ENCODE peak calls at places on chromosomes 1 and 21, in ten cellular contexts. I is lower lobe of right lung, W is cardiac muscle cell, S is upper lobe of right lung, E is heart right ventricle, G is WERI-Rb-1, N is heart left ventricle, V is DND-41, Q is GM12878, O is transverse colon. A is an unnamed sample.

GRCh38 chr21:44011123-44011773 is 861 bp upstream of the TRAPPC10 start:
- DNase-seq in V (no peak), Q (no peak), I (no peak), W (no peak), E (no peak), G (peak), O (peak), S (no peak), N (no peak), A (no peak)

GRCh38 chr1:59022199-59022598 is 238.4 kb upstream of the JUN start:
- DNase-seq in W (no peak), Q (no peak), E (no peak), I (no peak), O (no peak), S (no peak), V (no peak), N (no peak), G (no peak), A (no peak)

GRCh38 chr1:78102082-78102481 is 56.3 kb downstream of the GIPC2 start:
- DNase-seq in Q (no peak), W (peak), O (no peak), G (no peak), V (no peak), S (no peak), I (no peak), E (no peak), N (no peak), A (no peak)

GRCh38 chr1:151710187-151710586 is 6.4 kb downstream of the CELF3 start:
- DNase-seq in W (peak), N (no peak), Q (no peak), G (peak), O (no peak), I (no peak), V (peak), E (no peak), S (no peak), A (no peak)

GRCh38 chr1:6262570-6263420 is 1.9 kb upstream of the GPR153 start:
- DNase-seq in W (peak), O (peak), E (peak), V (no peak), S (no peak), G (no peak), N (peak), Q (no peak), I (no peak), A (no peak)

GRCh38 chr1:151416231-151416630 is 16.9 kb downstream of the PSMB4 start:
- DNase-seq in S (no peak), I (no peak), O (no peak), G (no peak), W (peak), Q (no peak), V (no peak), N (no peak), E (no peak), A (no peak)

GRCh38 chr1:170885551-170885950 is 49.8 kb upstream of the MROH9 start:
- DNase-seq in O (no peak), I (no peak), Q (no peak), N (no peak), E (no peak), V (no peak), G (no peak), S (no peak), W (no peak), A (no peak)

GRCh38 chr1:234773936-234774677 is 164.1 kb upstream of the IRF2BP2 start:
- DNase-seq in Q (no peak), N (no peak), V (no peak), E (no peak), S (no peak), G (peak), I (no peak), W (no peak), O (no peak), A (peak)

GRCh38 chr1:8407652-8408051 is 89.7 kb downstream of the SLC45A1 start:
- DNase-seq in Q (no peak), G (no peak), V (no peak), S (no peak), W (no peak), N (no peak), O (no peak), E (no peak), I (no peak), A (no peak)

GRCh38 chr1:247415423-247416361 is at the start of gene NLRP3:
- DNase-seq in G (no peak), E (peak), V (peak), S (peak), Q (no peak), I (peak), O (peak), W (no peak), N (peak), A (peak)

GRCh38 chr1:63326473-63327380 is 4.4 kb downstream of the FOXD3 start:
- DNase-seq in E (no peak), G (no peak), I (no peak), S (no peak), O (no peak), V (no peak), N (no peak), Q (no peak), W (no peak), A (no peak)

GRCh38 chr1:156677616-156678596 is 699 bp upstream of the NES start:
- DNase-seq in E (peak), V (peak), W (peak), Q (no peak), I (peak), N (peak), G (peak), O (peak), S (no peak), A (peak)

GRCh38 chr1:51329443-51330325 is 678 bp downstream of the TTC39A start:
- DNase-seq in G (no peak), W (no peak), V (no peak), E (peak), O (peak), N (peak), I (peak), Q (no peak), S (peak), A (peak)

GRCh38 chr1:39322431-39322830 is 117.9 kb downstream of the MACF1 start:
- DNase-seq in S (no peak), I (no peak), O (no peak), E (no peak), V (no peak), G (no peak), N (no peak), W (no peak), Q (no peak), A (no peak)

GRCh38 chr1:16139473-16139962 is 16.4 kb downstream of the EPHA2 start:
- DNase-seq in V (no peak), G (no peak), S (no peak), N (no peak), W (peak), O (no peak), I (no peak), Q (no peak), E (no peak), A (no peak)
- H3K27ac ChIP-seq in V (no peak), G (no peak), S (peak), N (no peak), W (peak), O (no peak), I (peak), Q (no peak), E (peak), A (peak)

GRCh38 chr1:223726380-223727001 is 14.2 kb downstream of the CAPN2 start:
- DNase-seq in W (peak), I (peak), G (no peak), O (peak), E (peak), Q (peak), V (peak), S (peak), N (peak), A (peak)
- H3K4me3 ChIP-seq in W (no peak), I (no peak), G (no peak), O (no peak), E (no peak), Q (peak), V (no peak), S (no peak), N (no peak), A (no peak)

DNA sequence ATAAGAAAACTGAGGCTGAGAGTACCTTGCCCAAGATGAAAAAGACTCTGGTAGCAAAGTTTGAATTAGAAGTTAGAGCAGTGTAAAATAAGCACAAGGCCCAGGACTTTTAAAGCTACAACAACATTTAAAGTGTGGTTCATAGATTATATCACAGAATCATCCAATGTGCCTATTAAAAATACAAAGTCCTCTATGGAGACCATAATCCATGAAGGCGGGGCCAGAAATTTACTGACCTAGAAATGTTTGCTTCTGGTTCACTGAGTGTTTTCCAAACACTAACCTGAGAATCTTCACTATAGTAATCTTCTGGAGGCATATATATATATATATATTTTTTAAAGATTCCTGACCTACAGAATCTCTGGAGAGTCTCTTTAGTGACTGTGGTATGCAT is 12.3 kb downstream of the DEPDC1 start:
- DNase-seq in W (no peak), O (peak), V (no peak), I (no peak), S (no peak), N (no peak), E (no peak), Q (no peak), G (no peak), A (no peak)
- H3K27ac ChIP-seq in W (no peak), O (no peak), V (no peak), I (no peak), S (no peak), N (no peak), E (no peak), Q (no peak), G (no peak), A (no peak)

GRCh38 chr1:208053661-208054060 is 142.7 kb upstream of the CD34 start:
- DNase-seq in G (no peak), N (no peak), I (no peak), Q (no peak), S (no peak), V (no peak), E (no peak), W (no peak), O (no peak), A (no peak)

GRCh38 chr1:208052926-208053407 is 142.0 kb upstream of the CD34 start:
- DNase-seq in V (no peak), Q (no peak), S (no peak), N (no peak), I (no peak), G (no peak), O (no peak), E (no peak), W (no peak), A (no peak)

GRCh38 chr1:208052135-208052534 is 141.2 kb upstream of the CD34 start:
- DNase-seq in N (no peak), E (no peak), V (no peak), G (no peak), Q (no peak), I (no peak), W (no peak), O (no peak), S (no peak), A (no peak)

GRCh38 chr1:208048904-208049303 is 138.0 kb upstream of the CD34 start:
- DNase-seq in Q (no peak), W (no peak), G (no peak), S (no peak), V (no peak), N (peak), O (no peak), I (no peak), E (no peak), A (no peak)

DNA sequence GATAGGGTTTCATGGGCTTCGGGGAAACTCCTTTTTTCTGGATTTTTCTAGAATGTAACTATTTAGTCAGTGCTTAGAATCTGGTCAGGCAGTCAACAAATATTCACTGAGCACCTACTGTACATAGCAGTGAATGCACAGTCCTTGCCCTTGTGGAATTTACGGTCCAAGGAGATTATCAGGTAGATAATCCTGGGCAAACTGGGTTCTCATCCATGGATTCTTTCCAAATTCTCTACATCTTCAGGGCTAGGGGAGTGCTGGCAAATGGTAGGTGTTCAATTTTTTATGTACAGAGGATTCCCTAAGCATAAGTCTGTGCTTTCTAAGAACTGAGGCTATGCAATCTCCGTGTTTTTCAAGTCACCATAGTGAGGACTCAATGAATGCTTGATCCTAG is 140.7 kb upstream of the CD34 start:
- DNase-seq in W (no peak), G (no peak), I (no peak), V (no peak), E (no peak), N (no peak), O (no peak), Q (no peak), S (no peak), A (no peak)
- H3K4me3 ChIP-seq in W (no peak), G (no peak), I (no peak), V (no peak), E (no peak), N (no peak), O (no peak), Q (no peak), S (no peak), A (no peak)

DNA sequence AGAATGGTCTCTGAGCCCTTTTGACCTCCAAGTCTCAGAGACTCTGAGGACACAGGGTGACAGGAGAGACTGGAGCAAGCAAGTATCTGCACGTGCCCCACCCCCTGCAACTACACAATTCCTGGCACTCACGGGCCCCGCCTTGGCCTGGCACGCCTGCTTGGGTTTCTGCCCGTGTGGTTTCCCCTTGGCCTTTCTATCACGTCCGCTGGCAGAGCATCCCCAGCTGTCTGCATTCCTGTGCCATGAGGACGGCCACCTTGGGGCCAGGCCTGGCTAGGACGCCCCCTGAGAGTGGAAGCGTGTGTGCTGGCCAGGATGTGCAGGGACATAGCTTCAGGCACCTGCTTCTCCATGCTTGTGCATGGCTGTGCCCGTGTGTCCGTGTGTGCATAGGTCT is 14.3 kb upstream of the EDN2 start:
- DNase-seq in V (no peak), Q (no peak), N (peak), W (peak), O (peak), I (peak), E (peak), G (no peak), S (peak), A (peak)
- H3K27ac ChIP-seq in V (no peak), Q (no peak), N (no peak), W (no peak), O (peak), I (peak), E (peak), G (no peak), S (peak), A (peak)

GRCh38 chr1:47031585-47031984 is 8.1 kb downstream of the CYP4X1 start:
- DNase-seq in V (no peak), O (no peak), I (no peak), S (no peak), W (peak), N (peak), E (no peak), Q (no peak), G (peak), A (no peak)

GRCh38 chr1:47031059-47031458 is 7.6 kb downstream of the CYP4X1 start:
- DNase-seq in W (peak), I (no peak), E (no peak), S (no peak), O (no peak), V (no peak), G (no peak), N (no peak), Q (no peak), A (peak)

GRCh38 chr1:47024138-47024856 is 828 bp downstream of the CYP4X1 start:
- DNase-seq in N (no peak), E (no peak), V (no peak), Q (no peak), O (no peak), S (no peak), G (no peak), I (no peak), W (peak), A (no peak)

DNA sequence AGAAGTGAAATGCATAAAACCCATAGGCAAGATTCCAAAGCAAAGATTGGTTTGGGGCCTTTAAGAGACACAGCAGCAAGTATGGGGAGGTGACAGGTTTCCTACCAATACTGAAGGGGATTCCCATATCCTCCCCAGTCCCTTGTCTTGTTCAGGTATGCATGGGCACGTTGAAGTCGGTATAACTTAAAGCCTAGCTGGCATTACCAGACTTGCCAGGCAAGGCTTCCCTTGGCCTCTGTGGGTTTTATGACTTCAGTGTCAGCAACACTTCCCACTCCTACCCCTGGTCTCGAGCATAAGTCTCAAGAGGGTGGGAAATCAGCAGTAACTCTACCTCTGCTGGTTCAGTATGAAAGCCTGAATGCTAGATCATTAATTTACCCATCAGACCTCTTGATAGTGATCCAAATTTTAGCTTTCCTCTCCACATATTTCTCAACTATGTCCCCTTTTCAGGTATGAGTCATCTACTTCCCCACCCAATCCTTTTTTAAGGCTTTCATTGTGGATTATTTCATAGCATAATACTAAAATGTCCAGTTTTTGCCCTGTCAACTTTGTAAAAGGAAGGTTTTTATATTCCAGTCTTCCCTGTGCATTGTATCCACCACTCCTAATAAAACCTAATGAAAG is 6.8 kb downstream of the CYP4X1 start:
- DNase-seq in S (no peak), I (no peak), Q (no peak), E (no peak), N (no peak), G (no peak), O (no peak), V (no peak), W (peak), A (no peak)
- H3K4me3 ChIP-seq in S (no peak), I (no peak), Q (no peak), E (no peak), N (no peak), G (no peak), O (no peak), V (no peak), W (no peak), A (no peak)